ENCODE peak calls at places on chromosomes 13 and 19, in nine cellular contexts. S, B, N, D, P, J, I, M and H are unnamed samples.

GRCh38 chr19:33654840-33655508 is 33.2 kb downstream of the CHST8 start:
- DNase-seq in B (no peak), I (no peak), S (no peak), N (no peak), P (no peak), J (no peak), M (peak), D (no peak), H (no peak)

GRCh38 chr19:43078311-43078710 is 4.2 kb downstream of the PSG2 start:
- DNase-seq in D (no peak), I (no peak), M (no peak), S (no peak), P (no peak), N (no peak), J (peak), B (peak), H (no peak)

GRCh38 chr19:13212759-13213330 is 62.6 kb downstream of the IER2 start:
- DNase-seq in M (peak), J (peak), I (peak), D (peak), S (peak), B (peak), N (peak), P (peak), H (no peak)

GRCh38 chr13:44575741-44576395 is at the start of gene TSC22D1:
- DNase-seq in S (peak), D (peak), I (peak), P (peak), B (peak), N (peak), M (peak), J (peak), H (peak)

GRCh38 chr19:49472936-49473335 is 1.1 kb upstream of the FLT3LG start:
- DNase-seq in D (no peak), I (no peak), P (no peak), J (no peak), N (no peak), M (no peak), S (no peak), B (no peak), H (no peak)

GRCh38 chr19:872266-872951 is 12.9 kb downstream of the CFD start:
- DNase-seq in D (peak), P (peak), N (peak), M (peak), I (peak), S (peak), J (no peak), B (peak), H (no peak)

GRCh38 chr13:110593430-110594130 is 21.8 kb upstream of the NAXD start:
- DNase-seq in N (peak), B (peak), I (no peak), D (peak), P (no peak), S (peak), J (peak), M (no peak), H (no peak)

GRCh38 chr19:55279773-55280643 is at the start of gene HSPBP1:
- DNase-seq in M (peak), J (peak), P (peak), N (peak), I (peak), B (peak), D (peak), S (peak), H (peak)

GRCh38 chr19:8367327-8368001 is 3.5 kb downstream of the ANGPTL4 start:
- DNase-seq in J (peak), N (peak), D (no peak), I (peak), M (no peak), P (peak), B (peak), S (no peak), H (peak)

GRCh38 chr19:13926715-13927114 is 11.5 kb downstream of the PODNL1 start:
- DNase-seq in I (no peak), M (no peak), D (no peak), S (no peak), J (no peak), P (no peak), B (no peak), N (no peak), H (no peak)

GRCh38 chr13:103517066-103517767 is 451.0 kb upstream of the SLC10A2 start:
- DNase-seq in B (no peak), N (no peak), M (no peak), I (no peak), P (no peak), D (no peak), S (no peak), J (no peak), H (no peak)

GRCh38 chr19:19751846-19752245 is 18.9 kb upstream of the ZNF14 start:
- DNase-seq in P (no peak), I (no peak), M (no peak), D (no peak), S (no peak), J (no peak), N (no peak), B (no peak), H (no peak)

GRCh38 chr13:50200988-50201387 is 185.7 kb downstream of the KCNRG start:
- DNase-seq in N (no peak), M (no peak), J (peak), P (no peak), I (no peak), D (no peak), B (no peak), S (no peak), H (no peak)

GRCh38 chr13:26707122-26708006 is 53.2 kb downstream of the GPR12 start:
- DNase-seq in B (peak), S (peak), P (no peak), I (no peak), N (peak), M (no peak), D (peak), J (peak), H (peak)

GRCh38 chr13:99307648-99308339 is 595 bp upstream of the GPR183 start:
- DNase-seq in N (no peak), M (peak), B (peak), D (no peak), S (peak), I (peak), J (peak), P (peak), H (no peak)

GRCh38 chr19:1132625-1133383 is 29.0 kb downstream of the GPX4 start:
- DNase-seq in S (no peak), D (peak), N (no peak), M (peak), B (no peak), P (peak), J (peak), I (no peak), H (no peak)

GRCh38 chr13:97273341-97273831 is 51.3 kb downstream of the MBNL2 start:
- DNase-seq in P (no peak), M (no peak), B (no peak), N (no peak), S (no peak), D (no peak), J (no peak), I (no peak), H (no peak)

GRCh38 chr19:14073232-14073924 is 792 bp downstream of the MISP3 start:
- DNase-seq in M (peak), B (peak), N (peak), P (peak), S (peak), D (peak), I (peak), J (peak), H (peak)

GRCh38 chr13:74316531-74316930 is 182.3 kb upstream of the KLF12 start:
- DNase-seq in S (no peak), P (no peak), M (no peak), I (no peak), B (peak), N (no peak), D (no peak), J (peak), H (no peak)

GRCh38 chr13:24100152-24100551 is 60.4 kb upstream of the SPATA13 start:
- DNase-seq in S (no peak), N (no peak), I (no peak), M (no peak), D (no peak), B (no peak), P (no peak), J (no peak), H (no peak)

GRCh38 chr19:40277356-40277755 is 7.8 kb downstream of the AKT2 start:
- DNase-seq in M (no peak), I (no peak), N (no peak), J (no peak), B (no peak), P (no peak), S (no peak), D (no peak), H (no peak)

GRCh38 chr13:46170687-46171086 is 11.3 kb downstream of the LCP1 start:
- DNase-seq in P (no peak), D (peak), S (no peak), J (no peak), B (no peak), I (no peak), N (no peak), M (peak), H (no peak)

GRCh38 chr13:42221321-42221720 is 50.6 kb upstream of the AKAP11 start:
- DNase-seq in N (no peak), D (no peak), I (no peak), S (no peak), P (no peak), M (no peak), J (no peak), B (no peak), H (no peak)

GRCh38 chr19:10503002-10503789 is at the start of gene KEAP1:
- DNase-seq in S (peak), B (no peak), I (peak), D (no peak), P (peak), J (peak), M (peak), N (peak), H (no peak)

GRCh38 chr19:31378404-31378803 is 29.2 kb upstream of the TSHZ3 start:
- DNase-seq in D (no peak), N (no peak), M (no peak), S (no peak), B (peak), I (no peak), P (no peak), J (peak), H (peak)

GRCh38 chr13:107452833-107453232 is 762.5 kb downstream of the LIG4 start:
- DNase-seq in D (no peak), S (no peak), J (no peak), B (no peak), M (no peak), P (no peak), N (no peak), I (no peak), H (no peak)

GRCh38 chr19:56148096-56148495 is 7.0 kb downstream of the ZNF444 start:
- DNase-seq in J (no peak), B (no peak), M (no peak), D (no peak), S (no peak), N (no peak), I (no peak), P (no peak), H (no peak)

GRCh38 chr13:101576452-101576851 is 124.0 kb downstream of the ITGBL1 start:
- DNase-seq in I (no peak), P (no peak), D (no peak), B (peak), N (no peak), S (no peak), J (peak), M (no peak), H (no peak)

GRCh38 chr13:41588899-41589298 is 131.5 kb downstream of the RGCC start:
- DNase-seq in D (no peak), P (no peak), B (peak), N (no peak), S (no peak), M (peak), I (no peak), J (peak), H (peak)

GRCh38 chr19:37564624-37565369 is 29.8 kb downstream of the ZNF571 start:
- DNase-seq in B (no peak), N (no peak), S (no peak), J (no peak), I (no peak), P (no peak), M (no peak), D (no peak), H (no peak)

GRCh38 chr19:39558623-39559117 is 18.7 kb upstream of the EID2 start:
- DNase-seq in J (no peak), M (peak), S (peak), I (no peak), N (no peak), B (no peak), P (no peak), D (no peak), H (no peak)

GRCh38 chr13:86087241-86087640 is 288.0 kb upstream of the SLITRK6 start:
- DNase-seq in M (no peak), S (no peak), J (no peak), D (no peak), I (no peak), N (no peak), B (no peak), P (no peak), H (no peak)

GRCh38 chr13:49502954-49503353 is 7.2 kb downstream of the PHF11 start:
- DNase-seq in M (no peak), J (no peak), P (no peak), I (no peak), S (no peak), N (no peak), D (no peak), B (peak), H (no peak)

GRCh38 chr19:29612121-29612520 is 6.0 kb downstream of the POP4 start:
- DNase-seq in I (no peak), P (no peak), N (no peak), B (no peak), M (no peak), J (no peak), S (no peak), D (no peak), H (no peak)

GRCh38 chr13:26022538-26023292 is 29.1 kb downstream of the SHISA2 start:
- DNase-seq in S (no peak), M (no peak), N (no peak), J (peak), B (peak), I (peak), P (peak), D (no peak), H (peak)

GRCh38 chr13:114134944-114135610 is 2.7 kb upstream of the RASA3 start:
- DNase-seq in J (no peak), B (no peak), S (no peak), P (no peak), M (peak), N (no peak), D (no peak), I (no peak), H (no peak)

GRCh38 chr13:110183925-110184324 is 123.0 kb downstream of the COL4A1 start:
- DNase-seq in P (no peak), S (no peak), I (no peak), J (peak), B (peak), D (no peak), N (no peak), M (no peak), H (no peak)

GRCh38 chr19:10651821-10652220 is 2.3 kb upstream of the ILF3 start:
- DNase-seq in B (no peak), S (no peak), J (no peak), I (no peak), N (no peak), M (no peak), P (no peak), D (no peak), H (no peak)